ENCODE peak calls at places on chromosomes 11 and 22, in eight cellular contexts. One of them, this sample, is unnamed.

GRCh38 chr11:118058311-118059230 is 18.3 kb upstream of the TMPRSS4 start:
- DNase-seq in HTR-8/SVneo: no peak
- DNase-seq in mucosa of gallbladder: no peak
- DNase-seq in GM18507: no peak
- DNase-seq in NB4: peak; percentile 51
- DNase-seq in thoracic aorta: no peak
- DNase-seq in NCI-H526: no peak
- DNase-seq in activated effector memory CD4-positive, alpha-beta T cell treated with anti-CD3 and anti-CD28 coated beads, Interleukin-2, amount 50 U/mL, for 16 hours: peak; percentile 54
- DNase-seq in this sample: no peak

GRCh38 chr11:50174189-50174588 is 141.5 kb downstream of the OR4C45 start:
- DNase-seq in HTR-8/SVneo: no peak
- DNase-seq in mucosa of gallbladder: no peak
- DNase-seq in GM18507: no peak
- DNase-seq in NB4: no peak
- DNase-seq in thoracic aorta: no peak
- DNase-seq in NCI-H526: peak; percentile 15
- DNase-seq in activated effector memory CD4-positive, alpha-beta T cell treated with anti-CD3 and anti-CD28 coated beads, Interleukin-2, amount 50 U/mL, for 16 hours: no peak
- DNase-seq in this sample: peak; percentile 5

GRCh38 chr11:64970731-64971151 is 1.2 kb downstream of the MAJIN start:
- DNase-seq in HTR-8/SVneo: no peak
- DNase-seq in mucosa of gallbladder: peak; percentile 11
- DNase-seq in GM18507: no peak
- DNase-seq in NB4: no peak
- DNase-seq in thoracic aorta: no peak
- DNase-seq in NCI-H526: no peak
- DNase-seq in activated effector memory CD4-positive, alpha-beta T cell treated with anti-CD3 and anti-CD28 coated beads, Interleukin-2, amount 50 U/mL, for 16 hours: peak; percentile 64
- DNase-seq in this sample: no peak

GRCh38 chr11:75520688-75521087 is 5.1 kb downstream of the GDPD5 start:
- DNase-seq in HTR-8/SVneo: no peak
- DNase-seq in mucosa of gallbladder: no peak
- DNase-seq in GM18507: no peak
- DNase-seq in NB4: no peak
- DNase-seq in thoracic aorta: peak; percentile 65
- DNase-seq in NCI-H526: no peak
- DNase-seq in activated effector memory CD4-positive, alpha-beta T cell treated with anti-CD3 and anti-CD28 coated beads, Interleukin-2, amount 50 U/mL, for 16 hours: no peak
- DNase-seq in this sample: no peak

GRCh38 chr11:101860694-101861371 is 54.0 kb upstream of the CEP126 start:
- DNase-seq in HTR-8/SVneo: peak; percentile 62
- DNase-seq in mucosa of gallbladder: peak; percentile 35
- DNase-seq in GM18507: peak; percentile 5
- DNase-seq in NB4: peak; percentile 51
- DNase-seq in thoracic aorta: no peak
- DNase-seq in NCI-H526: peak; percentile 87
- DNase-seq in activated effector memory CD4-positive, alpha-beta T cell treated with anti-CD3 and anti-CD28 coated beads, Interleukin-2, amount 50 U/mL, for 16 hours: no peak
- DNase-seq in this sample: peak; percentile 56

GRCh38 chr11:134758342-134758931 is 346.4 kb upstream of the B3GAT1 start:
- DNase-seq in HTR-8/SVneo: no peak
- DNase-seq in mucosa of gallbladder: peak; percentile 5
- DNase-seq in GM18507: no peak
- DNase-seq in NB4: no peak
- DNase-seq in thoracic aorta: no peak
- DNase-seq in NCI-H526: no peak
- DNase-seq in activated effector memory CD4-positive, alpha-beta T cell treated with anti-CD3 and anti-CD28 coated beads, Interleukin-2, amount 50 U/mL, for 16 hours: no peak
- DNase-seq in this sample: no peak

GRCh38 chr22:38284042-38284402 is 11.2 kb upstream of the TMEM184B start:
- DNase-seq in HTR-8/SVneo: no peak
- DNase-seq in mucosa of gallbladder: peak; percentile 75
- DNase-seq in GM18507: no peak
- DNase-seq in NB4: no peak
- DNase-seq in thoracic aorta: peak; percentile 53
- DNase-seq in NCI-H526: no peak
- DNase-seq in activated effector memory CD4-positive, alpha-beta T cell treated with anti-CD3 and anti-CD28 coated beads, Interleukin-2, amount 50 U/mL, for 16 hours: no peak
- DNase-seq in this sample: no peak

GRCh38 chr11:10931761-10932700 is 74.2 kb upstream of the ZBED5 start:
- DNase-seq in HTR-8/SVneo: no peak
- DNase-seq in mucosa of gallbladder: no peak
- DNase-seq in GM18507: no peak
- DNase-seq in NB4: peak; percentile 33
- DNase-seq in thoracic aorta: no peak
- DNase-seq in NCI-H526: peak; percentile 20
- DNase-seq in activated effector memory CD4-positive, alpha-beta T cell treated with anti-CD3 and anti-CD28 coated beads, Interleukin-2, amount 50 U/mL, for 16 hours: no peak
- DNase-seq in this sample: no peak

GRCh38 chr22:30221121-30221992 is 25.2 kb downstream of the LIF start:
- DNase-seq in HTR-8/SVneo: no peak
- DNase-seq in mucosa of gallbladder: no peak
- DNase-seq in GM18507: peak; percentile 39
- DNase-seq in NB4: no peak
- DNase-seq in thoracic aorta: no peak
- DNase-seq in NCI-H526: no peak
- DNase-seq in activated effector memory CD4-positive, alpha-beta T cell treated with anti-CD3 and anti-CD28 coated beads, Interleukin-2, amount 50 U/mL, for 16 hours: peak; percentile 83
- DNase-seq in this sample: no peak

GRCh38 chr22:27461470-27461869 is 340.1 kb downstream of the MN1 start:
- DNase-seq in HTR-8/SVneo: peak; percentile 67
- DNase-seq in mucosa of gallbladder: no peak
- DNase-seq in GM18507: no peak
- DNase-seq in NB4: no peak
- DNase-seq in thoracic aorta: peak; percentile 10
- DNase-seq in NCI-H526: no peak
- DNase-seq in activated effector memory CD4-positive, alpha-beta T cell treated with anti-CD3 and anti-CD28 coated beads, Interleukin-2, amount 50 U/mL, for 16 hours: no peak
- DNase-seq in this sample: peak; percentile 93

GRCh38 chr11:17778956-17779860 is 44.6 kb downstream of the KCNC1 start:
- DNase-seq in HTR-8/SVneo: no peak
- DNase-seq in mucosa of gallbladder: no peak
- DNase-seq in GM18507: no peak
- DNase-seq in NB4: no peak
- DNase-seq in thoracic aorta: no peak
- DNase-seq in NCI-H526: no peak
- DNase-seq in activated effector memory CD4-positive, alpha-beta T cell treated with anti-CD3 and anti-CD28 coated beads, Interleukin-2, amount 50 U/mL, for 16 hours: peak; percentile 44
- DNase-seq in this sample: no peak

GRCh38 chr11:88491674-88492073 is 154.1 kb upstream of the CTSC start:
- DNase-seq in HTR-8/SVneo: no peak
- DNase-seq in mucosa of gallbladder: no peak
- DNase-seq in GM18507: no peak
- DNase-seq in NB4: no peak
- DNase-seq in thoracic aorta: no peak
- DNase-seq in NCI-H526: no peak
- DNase-seq in activated effector memory CD4-positive, alpha-beta T cell treated with anti-CD3 and anti-CD28 coated beads, Interleukin-2, amount 50 U/mL, for 16 hours: no peak
- DNase-seq in this sample: no peak

GRCh38 chr11:106990322-106990721 is 28.0 kb downstream of the GUCY1A2 start:
- DNase-seq in HTR-8/SVneo: no peak
- DNase-seq in mucosa of gallbladder: no peak
- DNase-seq in GM18507: no peak
- DNase-seq in NB4: no peak
- DNase-seq in thoracic aorta: no peak
- DNase-seq in NCI-H526: peak; percentile 10
- DNase-seq in activated effector memory CD4-positive, alpha-beta T cell treated with anti-CD3 and anti-CD28 coated beads, Interleukin-2, amount 50 U/mL, for 16 hours: no peak
- DNase-seq in this sample: no peak

GRCh38 chr11:106461839-106462545 is 384.5 kb downstream of the AASDHPPT start:
- DNase-seq in HTR-8/SVneo: no peak
- DNase-seq in mucosa of gallbladder: no peak
- DNase-seq in GM18507: no peak
- DNase-seq in NB4: no peak
- DNase-seq in thoracic aorta: no peak
- DNase-seq in NCI-H526: no peak
- DNase-seq in activated effector memory CD4-positive, alpha-beta T cell treated with anti-CD3 and anti-CD28 coated beads, Interleukin-2, amount 50 U/mL, for 16 hours: no peak
- DNase-seq in this sample: no peak

This sample was measured in RCC 7860.